ENCODE peak calls at places on chromosomes 1 and 21, in ten cellular contexts. One of them, this sample, is unnamed. For H3K4me1 and H3K27me3, the result is how much of the 10 kb centered on the place peaks cover.

GRCh38 chr1:185314416-185314815 is 2.6 kb downstream of the IVNS1ABP start:
- DNase-seq in tibial artery: no peak
- DNase-seq in fibroblast of lung: no peak
- DNase-seq in breast epithelium: no peak
- DNase-seq in left lung: no peak
- DNase-seq in mammary epithelial cell: no peak
- DNase-seq in GM12878: no peak
- DNase-seq in heart left ventricle: no peak
- DNase-seq in PC-3: peak
- DNase-seq in stomach: no peak
- DNase-seq in this sample: peak

GRCh38 chr1:150764617-150765090 is 924 bp downstream of the CTSS start:
- DNase-seq in tibial artery: no peak
- DNase-seq in fibroblast of lung: peak
- DNase-seq in breast epithelium: no peak
- DNase-seq in left lung: no peak
- DNase-seq in mammary epithelial cell: peak
- DNase-seq in GM12878: no peak
- DNase-seq in heart left ventricle: no peak
- DNase-seq in PC-3: peak
- DNase-seq in stomach: no peak
- DNase-seq in this sample: peak

GRCh38 chr1:230125633-230126528 is 58.8 kb downstream of the GALNT2 start:
- DNase-seq in tibial artery: no peak
- DNase-seq in fibroblast of lung: no peak
- DNase-seq in breast epithelium: no peak
- DNase-seq in left lung: no peak
- DNase-seq in mammary epithelial cell: peak
- DNase-seq in GM12878: no peak
- DNase-seq in heart left ventricle: no peak
- DNase-seq in PC-3: peak
- DNase-seq in stomach: no peak
- DNase-seq in this sample: no peak

GRCh38 chr21:32200029-32200428 is 78.8 kb downstream of the MIS18A start:
- DNase-seq in tibial artery: no peak
- DNase-seq in fibroblast of lung: no peak
- DNase-seq in breast epithelium: no peak
- DNase-seq in left lung: no peak
- DNase-seq in mammary epithelial cell: no peak
- DNase-seq in GM12878: no peak
- DNase-seq in heart left ventricle: no peak
- DNase-seq in PC-3: no peak
- DNase-seq in stomach: no peak
- DNase-seq in this sample: no peak

GRCh38 chr1:24362982-24363614 is 43.9 kb downstream of the GRHL3 start:
- DNase-seq in tibial artery: no peak
- DNase-seq in fibroblast of lung: peak
- DNase-seq in breast epithelium: no peak
- DNase-seq in left lung: no peak
- DNase-seq in mammary epithelial cell: peak
- DNase-seq in GM12878: no peak
- DNase-seq in heart left ventricle: no peak
- DNase-seq in PC-3: peak
- DNase-seq in stomach: no peak
- DNase-seq in this sample: peak

GRCh38 chr1:173393655-173393993 is 83.5 kb upstream of the PRDX6 start:
- DNase-seq in tibial artery: no peak
- DNase-seq in fibroblast of lung: peak
- DNase-seq in breast epithelium: no peak
- DNase-seq in left lung: no peak
- DNase-seq in mammary epithelial cell: no peak
- DNase-seq in GM12878: no peak
- DNase-seq in heart left ventricle: no peak
- DNase-seq in PC-3: no peak
- DNase-seq in stomach: no peak
- DNase-seq in this sample: no peak

GRCh38 chr1:62321438-62321837 is 2.2 kb upstream of the KANK4 start:
- DNase-seq in tibial artery: no peak
- DNase-seq in fibroblast of lung: peak
- DNase-seq in breast epithelium: no peak
- DNase-seq in left lung: no peak
- DNase-seq in mammary epithelial cell: peak
- DNase-seq in GM12878: no peak
- DNase-seq in heart left ventricle: no peak
- DNase-seq in PC-3: peak
- DNase-seq in stomach: no peak
- DNase-seq in this sample: peak

GRCh38 chr1:48471103-48471502 is 901 bp downstream of the SPATA6 start:
- DNase-seq in tibial artery: no peak
- DNase-seq in fibroblast of lung: peak
- DNase-seq in breast epithelium: no peak
- DNase-seq in left lung: no peak
- DNase-seq in mammary epithelial cell: peak
- DNase-seq in GM12878: no peak
- DNase-seq in heart left ventricle: no peak
- DNase-seq in PC-3: no peak
- DNase-seq in stomach: no peak
- DNase-seq in this sample: no peak

GRCh38 chr21:44052830-44053226 is 40.7 kb downstream of the TRAPPC10 start:
- DNase-seq in tibial artery: peak
- DNase-seq in fibroblast of lung: no peak
- DNase-seq in breast epithelium: no peak
- DNase-seq in left lung: no peak
- DNase-seq in mammary epithelial cell: no peak
- DNase-seq in GM12878: no peak
- DNase-seq in heart left ventricle: no peak
- DNase-seq in PC-3: no peak
- DNase-seq in stomach: no peak
- DNase-seq in this sample: no peak
- H3K4me1 ChIP-seq in tibial artery: under half
- H3K4me1 ChIP-seq in fibroblast of lung: under half
- H3K4me1 ChIP-seq in breast epithelium: under half
- H3K4me1 ChIP-seq in left lung: under half
- H3K4me1 ChIP-seq in mammary epithelial cell: under half
- H3K4me1 ChIP-seq in GM12878: under half
- H3K4me1 ChIP-seq in heart left ventricle: under half
- H3K4me1 ChIP-seq in PC-3: under half
- H3K4me1 ChIP-seq in stomach: under half
- H3K4me1 ChIP-seq in this sample: under half

DNA sequence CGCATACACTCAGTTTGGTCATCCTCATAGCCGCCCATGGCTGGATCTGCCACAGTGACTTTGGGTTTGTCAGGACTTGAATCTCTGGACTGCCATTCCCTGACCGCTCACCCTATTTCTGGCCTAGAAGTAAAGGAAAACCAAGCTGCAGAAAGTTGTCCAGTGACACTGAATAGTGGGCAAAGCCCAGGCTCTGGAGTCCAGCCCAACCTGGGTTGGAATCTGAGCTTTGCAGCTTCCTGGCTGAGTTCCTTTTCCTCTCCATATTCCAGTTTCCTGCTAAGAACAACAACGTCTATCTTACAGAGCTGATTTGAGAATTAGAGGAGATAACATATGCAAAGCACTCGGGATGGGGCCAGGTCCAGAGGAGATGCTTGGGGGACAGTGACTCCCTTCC is 15.6 kb upstream of the EIF4G3 start:
- DNase-seq in tibial artery: no peak
- DNase-seq in fibroblast of lung: no peak
- DNase-seq in breast epithelium: no peak
- DNase-seq in left lung: no peak
- DNase-seq in mammary epithelial cell: no peak
- DNase-seq in GM12878: no peak
- DNase-seq in heart left ventricle: peak
- DNase-seq in PC-3: no peak
- DNase-seq in stomach: no peak
- DNase-seq in this sample: no peak
- H3K27me3 ChIP-seq in tibial artery: under half
- H3K27me3 ChIP-seq in fibroblast of lung: under half
- H3K27me3 ChIP-seq in breast epithelium: under half
- H3K27me3 ChIP-seq in left lung: under half
- H3K27me3 ChIP-seq in mammary epithelial cell: under half
- H3K27me3 ChIP-seq in GM12878: under half
- H3K27me3 ChIP-seq in heart left ventricle: under half
- H3K27me3 ChIP-seq in PC-3: under half
- H3K27me3 ChIP-seq in stomach: under half
- H3K27me3 ChIP-seq in this sample: under half

GRCh38 chr1:17093822-17094393 is 25.3 kb downstream of the PADI2 start:
- DNase-seq in tibial artery: no peak
- DNase-seq in fibroblast of lung: no peak
- DNase-seq in breast epithelium: no peak
- DNase-seq in left lung: no peak
- DNase-seq in mammary epithelial cell: no peak
- DNase-seq in GM12878: no peak
- DNase-seq in heart left ventricle: no peak
- DNase-seq in PC-3: no peak
- DNase-seq in stomach: no peak
- DNase-seq in this sample: peak
- H3K27ac ChIP-seq in tibial artery: no peak
- H3K27ac ChIP-seq in fibroblast of lung: no peak
- H3K27ac ChIP-seq in breast epithelium: peak
- H3K27ac ChIP-seq in left lung: no peak
- H3K27ac ChIP-seq in mammary epithelial cell: no peak
- H3K27ac ChIP-seq in GM12878: no peak
- H3K27ac ChIP-seq in heart left ventricle: no peak
- H3K27ac ChIP-seq in PC-3: no peak
- H3K27ac ChIP-seq in stomach: no peak
- H3K27ac ChIP-seq in this sample: no peak

GRCh38 chr1:219310181-219310728 is 136.6 kb downstream of the LYPLAL1 start:
- DNase-seq in tibial artery: no peak
- DNase-seq in fibroblast of lung: no peak
- DNase-seq in breast epithelium: no peak
- DNase-seq in left lung: no peak
- DNase-seq in mammary epithelial cell: no peak
- DNase-seq in GM12878: no peak
- DNase-seq in heart left ventricle: no peak
- DNase-seq in PC-3: peak
- DNase-seq in stomach: no peak
- DNase-seq in this sample: no peak

GRCh38 chr1:219308367-219308766 is 134.7 kb downstream of the LYPLAL1 start:
- DNase-seq in tibial artery: no peak
- DNase-seq in fibroblast of lung: no peak
- DNase-seq in breast epithelium: no peak
- DNase-seq in left lung: no peak
- DNase-seq in mammary epithelial cell: no peak
- DNase-seq in GM12878: no peak
- DNase-seq in heart left ventricle: no peak
- DNase-seq in PC-3: no peak
- DNase-seq in stomach: no peak
- DNase-seq in this sample: no peak

GRCh38 chr1:219313961-219314360 is 140.3 kb downstream of the LYPLAL1 start:
- DNase-seq in tibial artery: no peak
- DNase-seq in fibroblast of lung: no peak
- DNase-seq in breast epithelium: no peak
- DNase-seq in left lung: no peak
- DNase-seq in mammary epithelial cell: no peak
- DNase-seq in GM12878: no peak
- DNase-seq in heart left ventricle: no peak
- DNase-seq in PC-3: no peak
- DNase-seq in stomach: no peak
- DNase-seq in this sample: no peak

GRCh38 chr1:219316066-219316465 is 142.4 kb downstream of the LYPLAL1 start:
- DNase-seq in tibial artery: no peak
- DNase-seq in fibroblast of lung: no peak
- DNase-seq in breast epithelium: no peak
- DNase-seq in left lung: no peak
- DNase-seq in mammary epithelial cell: no peak
- DNase-seq in GM12878: no peak
- DNase-seq in heart left ventricle: no peak
- DNase-seq in PC-3: no peak
- DNase-seq in stomach: no peak
- DNase-seq in this sample: no peak

DNA sequence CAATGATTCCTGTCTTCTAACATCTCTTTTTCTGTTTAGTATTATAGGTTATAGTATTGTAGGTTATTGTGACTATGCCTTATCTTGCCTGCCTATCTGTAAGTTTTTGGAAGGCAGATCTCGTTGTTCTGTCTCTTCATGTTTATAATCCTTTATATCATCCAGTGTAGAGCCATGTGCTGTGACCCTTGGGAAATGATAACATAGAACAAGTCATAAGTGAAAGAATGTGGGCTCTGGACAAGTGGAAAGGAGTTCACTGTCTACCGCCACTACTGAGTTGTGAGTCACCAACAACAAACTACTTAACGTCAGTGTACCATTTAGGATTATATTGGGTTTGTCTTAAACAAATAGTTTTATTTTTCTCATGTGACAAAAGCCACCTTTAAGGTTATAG is 139.3 kb downstream of the LYPLAL1 start:
- DNase-seq in tibial artery: no peak
- DNase-seq in fibroblast of lung: peak
- DNase-seq in breast epithelium: no peak
- DNase-seq in left lung: no peak
- DNase-seq in mammary epithelial cell: no peak
- DNase-seq in GM12878: no peak
- DNase-seq in heart left ventricle: no peak
- DNase-seq in PC-3: peak
- DNase-seq in stomach: no peak
- DNase-seq in this sample: no peak
- H3K4me1 ChIP-seq in tibial artery: under half
- H3K4me1 ChIP-seq in fibroblast of lung: under half
- H3K4me1 ChIP-seq in breast epithelium: under half
- H3K4me1 ChIP-seq in left lung: under half
- H3K4me1 ChIP-seq in mammary epithelial cell: under half
- H3K4me1 ChIP-seq in GM12878: under half
- H3K4me1 ChIP-seq in heart left ventricle: under half
- H3K4me1 ChIP-seq in PC-3: under half
- H3K4me1 ChIP-seq in stomach: under half
- H3K4me1 ChIP-seq in this sample: under half

GRCh38 chr1:36321119-36321951 is 2.1 kb downstream of the EVA1B start:
- DNase-seq in tibial artery: peak
- DNase-seq in fibroblast of lung: peak
- DNase-seq in breast epithelium: no peak
- DNase-seq in left lung: peak
- DNase-seq in mammary epithelial cell: no peak
- DNase-seq in GM12878: no peak
- DNase-seq in heart left ventricle: peak
- DNase-seq in PC-3: no peak
- DNase-seq in stomach: peak
- DNase-seq in this sample: no peak
- H3K27me3 ChIP-seq in tibial artery: under half
- H3K27me3 ChIP-seq in fibroblast of lung: under half
- H3K27me3 ChIP-seq in breast epithelium: under half
- H3K27me3 ChIP-seq in left lung: under half
- H3K27me3 ChIP-seq in mammary epithelial cell: under half
- H3K27me3 ChIP-seq in GM12878: under half
- H3K27me3 ChIP-seq in heart left ventricle: under half
- H3K27me3 ChIP-seq in PC-3: under half
- H3K27me3 ChIP-seq in stomach: under half
- H3K27me3 ChIP-seq in this sample: under half